ENCODE peak calls at places on chromosomes 12 and 14, in six cellular contexts. V is Panc1, B is body of pancreas, X is heart right ventricle, H is upper lobe of right lung, J is endodermal cell. L is an unnamed sample.

GRCh38 chr12:117120787-117121186 is 21.6 kb upstream of the TESC start:
- DNase-seq in B (no peak), J (peak; percentile 58), V (no peak), X (peak; percentile 35), H (peak; percentile 39), L (no peak)

GRCh38 chr14:39367387-39367751 is 64.9 kb downstream of the FBXO33 start:
- DNase-seq in B (no peak), H (no peak), J (peak; percentile 75), X (no peak), V (no peak), L (no peak)

GRCh38 chr12:14896477-14897184 is 11.0 kb upstream of the MGP start:
- DNase-seq in J (no peak), V (no peak), H (no peak), X (no peak), B (no peak), L (no peak)

GRCh38 chr14:29846339-29847129 is 81.1 kb downstream of the PRKD1 start:
- DNase-seq in H (no peak), B (peak; percentile 27), V (no peak), X (no peak), J (no peak), L (peak; percentile 82)

GRCh38 chr12:126404293-126404851 is 1339.1 kb downstream of the AACS start:
- DNase-seq in H (no peak), V (no peak), B (no peak), J (no peak), X (no peak), L (no peak)

GRCh38 chr12:95335948-95336347 is 118.3 kb downstream of the VEZT start:
- DNase-seq in H (no peak), J (no peak), V (no peak), X (no peak), B (no peak), L (no peak)

GRCh38 chr12:106583578-106584103 is 837 bp downstream of the RFX4 start:
- DNase-seq in H (no peak), J (peak; percentile 86), B (no peak), V (no peak), X (no peak), L (no peak)

GRCh38 chr12:107748472-107748871 is 12.5 kb downstream of the PRDM4 start:
- DNase-seq in J (no peak), X (no peak), B (no peak), H (no peak), V (no peak), L (no peak)

GRCh38 chr12:65419284-65420072 is 141.0 kb downstream of the MSRB3 start:
- DNase-seq in V (no peak), X (no peak), B (no peak), J (no peak), H (no peak), L (no peak)

GRCh38 chr12:26636710-26637328 is 196.2 kb downstream of the ITPR2 start:
- DNase-seq in J (no peak), H (no peak), X (no peak), V (peak; percentile 77), B (no peak), L (no peak)

GRCh38 chr12:94640134-94640928 is 10.0 kb downstream of the TMCC3 start:
- DNase-seq in J (no peak), H (no peak), V (no peak), B (peak; percentile 63), X (no peak), L (peak; percentile 95)

GRCh38 chr14:81269100-81269978 is 48.6 kb upstream of the GTF2A1 start:
- DNase-seq in H (no peak), V (peak; percentile 35), B (peak; percentile 69), X (peak; percentile 48), J (peak; percentile 63), L (peak; percentile 43)

GRCh38 chr14:73008501-73008900 is 18.4 kb downstream of the ZFYVE1 start:
- DNase-seq in H (no peak), J (no peak), X (peak; percentile 14), V (no peak), B (no peak), L (no peak)

GRCh38 chr12:47949441-47950341 is 13.7 kb upstream of the TMEM106C start:
- DNase-seq in H (peak; percentile 91), V (peak; percentile 50), J (peak; percentile 96), X (peak; percentile 63), B (peak; percentile 77), L (peak; percentile 25)

GRCh38 chr12:18583655-18584054 is 154.2 kb downstream of the PLCZ1 start:
- DNase-seq in J (no peak), X (no peak), V (no peak), B (no peak), H (no peak), L (no peak)

GRCh38 chr12:18591473-18591872 is 146.3 kb downstream of the PLCZ1 start:
- DNase-seq in J (no peak), H (no peak), B (no peak), X (no peak), V (no peak), L (no peak)

GRCh38 chr12:18589316-18589715 is 148.5 kb downstream of the PLCZ1 start:
- DNase-seq in X (no peak), B (no peak), V (no peak), J (no peak), H (no peak), L (no peak)
- TF ChIP-seq CTCF in X (no peak), B (no peak), V (no peak), J (peak; percentile 58), H (no peak), L (no peak)

GRCh38 chr14:104680806-104681688 is 8.4 kb upstream of the INF2 start:
- DNase-seq in X (no peak), B (peak; percentile 87), J (no peak), H (peak; percentile 81), V (no peak), L (peak; percentile 48)
- H3K4me3 ChIP-seq in X (no peak overlapping the region), B (no peak overlapping the region), J (peak overlapping the region; percentile 71), H (peak overlapping the region; percentile 19), V (peak overlapping the region; percentile 4), L (no peak overlapping the region)

GRCh38 chr14:55673048-55673447 is 93.0 kb downstream of the KTN1 start:
- DNase-seq in V (no peak), B (no peak), J (no peak), X (no peak), H (no peak), L (no peak)
- H3K36me3 ChIP-seq in V (peaks cover 67% of the 10 kb centered on the region), B (peaks cover 20% of the 10 kb centered on the region), J (peaks cover 89% of the 10 kb centered on the region), X (peaks cover 30% of the 10 kb centered on the region), H (peaks cover 80% of the 10 kb centered on the region), L (no peaks in the 10 kb centered on the region)

GRCh38 chr12:12562585-12563245 is at the start of gene DUSP16:
- DNase-seq in V (peak; percentile 90), X (peak; percentile 93), H (peak; percentile 97), B (peak; percentile 96), J (peak; percentile 98), L (peak; percentile 88)

GRCh38 chr12:12559699-12560296 is 2.9 kb downstream of the DUSP16 start:
- DNase-seq in B (no peak), H (no peak), X (no peak), V (no peak), J (no peak), L (no peak)

GRCh38 chr12:12562016-12562483 is 613 bp downstream of the DUSP16 start:
- DNase-seq in J (peak; percentile 77), H (peak; percentile 72), X (peak; percentile 36), B (peak; percentile 30), V (no peak), L (no peak)

GRCh38 chr12:12560587-12561304 is 1.9 kb downstream of the DUSP16 start:
- DNase-seq in J (peak; percentile 60), H (no peak), X (peak; percentile 40), V (no peak), B (peak; percentile 85), L (peak; percentile 66)

DNA sequence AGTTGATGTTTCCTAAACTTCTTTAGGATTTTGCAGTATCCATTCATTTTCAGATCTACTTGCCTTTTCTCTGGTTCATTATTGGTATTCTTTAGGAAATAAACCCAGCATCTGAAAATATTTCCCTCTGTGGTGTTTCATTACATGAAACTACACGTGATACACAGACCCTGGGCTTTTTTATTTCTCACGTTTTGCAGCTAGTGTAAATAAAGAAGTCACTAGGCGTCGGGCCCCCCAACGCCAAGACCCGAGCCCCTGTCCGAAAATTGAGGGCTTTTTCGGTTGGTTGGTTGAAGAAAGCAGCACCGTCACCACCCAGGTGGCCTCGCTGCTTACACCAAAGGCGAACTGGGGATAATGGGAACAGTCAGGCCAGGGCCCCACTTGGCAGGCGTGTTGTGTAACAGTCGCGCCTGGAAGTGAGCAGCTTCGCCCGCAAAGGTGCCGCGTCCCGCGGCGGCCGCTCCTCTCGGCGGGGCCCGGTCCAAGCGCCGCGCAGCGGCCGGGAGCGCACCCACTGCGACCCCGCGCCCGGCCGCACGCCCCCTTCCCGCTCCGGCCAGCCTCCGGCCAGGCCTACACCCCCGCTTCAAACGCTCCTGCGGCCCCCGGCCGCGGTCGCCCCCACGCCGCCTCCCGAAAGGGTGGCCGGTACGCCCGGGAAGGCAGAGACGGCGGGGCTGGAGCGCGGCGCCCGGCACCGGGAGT is 1.2 kb downstream of the DUSP16 start:
- DNase-seq in V (no peak), J (peak; percentile 86), X (peak; percentile 67), H (peak; percentile 84), B (peak; percentile 78), L (no peak)
- TF ChIP-seq CTCF in V (peak; percentile 17), J (peak; percentile 56), X (no peak), H (no peak), B (no peak), L (no peak)

DNA sequence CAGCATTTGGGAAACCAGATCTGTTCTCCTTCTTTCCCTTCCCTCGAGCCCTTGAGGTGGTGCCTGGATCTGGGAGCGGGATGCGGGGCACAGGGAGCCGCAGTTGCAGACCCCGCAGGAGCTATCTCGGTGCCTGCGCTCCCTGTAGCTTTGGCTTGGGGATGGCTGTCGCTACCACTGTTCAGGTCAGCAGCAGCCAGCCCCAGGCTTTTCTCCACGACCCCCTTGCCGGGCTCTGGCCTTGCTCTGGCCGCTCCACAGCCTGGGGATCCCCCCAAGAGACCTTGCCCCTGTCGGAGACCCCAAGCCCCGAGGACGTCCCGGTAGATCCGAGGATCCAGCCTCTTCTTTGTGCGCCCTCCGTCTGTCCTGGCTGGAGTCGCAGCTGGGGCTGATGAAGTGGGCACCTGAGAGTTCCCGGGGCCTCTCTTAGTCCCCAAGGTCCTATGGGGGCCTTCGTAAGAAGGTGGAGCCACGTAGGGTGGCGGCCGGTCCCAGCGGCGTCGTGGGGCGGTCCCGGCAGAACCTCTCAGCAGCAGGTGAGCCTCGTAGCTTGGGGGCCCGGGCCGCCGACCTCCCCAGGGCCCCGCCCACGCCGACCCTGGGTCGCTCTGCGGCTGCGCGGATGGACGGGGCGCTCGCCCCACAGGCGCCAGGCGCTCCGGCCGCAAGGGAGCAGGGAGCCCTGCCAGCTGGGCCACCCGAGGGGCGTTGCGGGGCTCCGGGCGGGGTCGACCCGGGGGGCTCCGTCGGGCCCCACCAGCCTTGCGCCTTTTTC is 1.3 kb downstream of the DDN start:
- DNase-seq in B (no peak), X (no peak), J (peak; percentile 90), H (no peak), V (no peak), L (no peak)
- H3K4me3 ChIP-seq in B (peak overlapping the region; percentile 18), X (peak overlapping the region; percentile 41), J (peak overlapping the region; percentile 73), H (peak overlapping the region; percentile 49), V (peak overlapping the region; percentile 49), L (peak overlapping the region; percentile 28)

GRCh38 chr14:74549588-74549987 is 56.0 kb downstream of the ISCA2 start:
- DNase-seq in X (no peak), B (no peak), J (peak; percentile 79), H (no peak), V (no peak), L (no peak)

GRCh38 chr14:74550071-74550470 is 56.5 kb downstream of the ISCA2 start:
- DNase-seq in V (no peak), J (no peak), X (no peak), H (no peak), B (no peak), L (no peak)

GRCh38 chr14:74551431-74551830 is 57.9 kb downstream of the ISCA2 start:
- DNase-seq in H (no peak), V (no peak), X (no peak), B (no peak), J (peak; percentile 72), L (no peak)

GRCh38 chr14:74551903-74552371 is 58.4 kb downstream of the ISCA2 start:
- DNase-seq in H (no peak), X (peak; percentile 51), V (no peak), B (peak; percentile 29), J (peak; percentile 74), L (no peak)

GRCh38 chr14:74551001-74551400 is 57.4 kb downstream of the ISCA2 start:
- DNase-seq in V (no peak), J (no peak), B (no peak), X (no peak), H (no peak), L (no peak)
- H3K36me3 ChIP-seq in V (no peaks in the 10 kb centered on the region), J (no peaks in the 10 kb centered on the region), B (no peaks in the 10 kb centered on the region), X (no peaks in the 10 kb centered on the region), H (no peaks in the 10 kb centered on the region), L (peaks cover 2% of the 10 kb centered on the region)

L was measured in kidney epithelial cell.